ENCODE peak calls at places on chromosomes 11 and 22, in four cellular contexts. C is lower lobe of right lung, Q is sigmoid colon, T is psoas muscle. S is an unnamed sample.

GRCh38 chr11:111081021-111081511 is 164.5 kb upstream of the POU2AF2 start:
- DNase-seq in C (no peak), Q (no peak), T (no peak), S (no peak)

GRCh38 chr11:86440843-86441242 is 66.2 kb downstream of the CCDC81 start:
- DNase-seq in C (no peak), Q (no peak), T (no peak), S (no peak)

GRCh38 chr22:44201556-44202129 is 20.9 kb downstream of the PARVG start:
- DNase-seq in C (no peak), Q (peak; percentile 52), T (no peak), S (no peak)

GRCh38 chr11:62256281-62256680 is 13.7 kb upstream of the SCGB2A2 start:
- DNase-seq in C (no peak), Q (no peak), T (no peak), S (no peak)

GRCh38 chr11:34134765-34135164 is 29.3 kb downstream of the NAT10 start:
- DNase-seq in C (no peak), Q (no peak), T (no peak), S (no peak)

GRCh38 chr11:110090466-110091026 is 2.6 kb upstream of the ZC3H12C start:
- DNase-seq in C (no peak), Q (no peak), T (no peak), S (no peak)

GRCh38 chr11:27505781-27506180 is 788 bp downstream of the LIN7C start:
- DNase-seq in C (no peak), Q (no peak), T (no peak), S (no peak)

GRCh38 chr11:77779935-77780334 is 40.6 kb downstream of the RSF1 start:
- DNase-seq in C (no peak), Q (no peak), T (no peak), S (no peak)

GRCh38 chr11:125348704-125349635 is 147.1 kb downstream of the FEZ1 start:
- DNase-seq in C (peak; percentile 44), Q (peak; percentile 74), T (peak; percentile 54), S (peak; percentile 75)

GRCh38 chr11:10480026-10480425 is 25.0 kb downstream of the AMPD3 start:
- DNase-seq in C (no peak), Q (no peak), T (no peak), S (no peak)

GRCh38 chr22:24831678-24832077 is 25.7 kb downstream of the SGSM1 start:
- DNase-seq in C (no peak), Q (no peak), T (no peak), S (no peak)

GRCh38 chr22:24189249-24190158 is 8.2 kb downstream of the SUSD2 start:
- DNase-seq in C (peak; percentile 92), Q (peak; percentile 87), T (peak; percentile 74), S (peak; percentile 90)

GRCh38 chr11:120032766-120033390 is 105.0 kb downstream of the TRIM29 start:
- DNase-seq in C (no peak), Q (no peak), T (no peak), S (no peak)

GRCh38 chr22:46262449-46263207 is 515 bp downstream of the PKDREJ start:
- DNase-seq in C (peak; percentile 84), Q (peak; percentile 86), T (peak; percentile 77), S (peak; percentile 92)

GRCh38 chr11:69172674-69173073 is 16.9 kb downstream of the SMIM38 start:
- DNase-seq in C (no peak), Q (no peak), T (no peak), S (peak; percentile 6)

GRCh38 chr22:25829808-25830777 is 88.1 kb downstream of the MYO18B start:
- DNase-seq in C (no peak), Q (no peak), T (no peak), S (no peak)

GRCh38 chr11:63537293-63538101 is 889 bp downstream of the PLAAT4 start:
- DNase-seq in C (no peak), Q (peak; percentile 92), T (peak; percentile 63), S (no peak)

GRCh38 chr11:115665345-115665901 is 161.2 kb upstream of the CADM1 start:
- DNase-seq in C (no peak), Q (peak; percentile 13), T (no peak), S (no peak)

GRCh38 chr11:7696424-7696823 is 9.9 kb downstream of the OVCH2 start:
- DNase-seq in C (no peak), Q (no peak), T (no peak), S (no peak)

GRCh38 chr22:17891427-17892167 is 117.3 kb upstream of the BID start:
- DNase-seq in C (no peak), Q (no peak), T (peak; percentile 54), S (no peak)

GRCh38 chr22:44545773-44546172 is 47.7 kb upstream of the RTL6 start:
- DNase-seq in C (no peak), Q (no peak), T (no peak), S (no peak)

GRCh38 chr11:13831707-13832106 is 130.8 kb upstream of the SPON1 start:
- DNase-seq in C (no peak), Q (no peak), T (no peak), S (no peak)

GRCh38 chr11:130774703-130775102 is 141.6 kb downstream of the SNX19 start:
- DNase-seq in C (no peak), Q (no peak), T (no peak), S (no peak)

GRCh38 chr11:70668204-70669202 is 270.2 kb downstream of the CTTN start:
- DNase-seq in C (peak; percentile 36), Q (no peak), T (no peak), S (no peak)

GRCh38 chr11:70618471-70619101 is 220.3 kb downstream of the CTTN start:
- DNase-seq in C (no peak), Q (no peak), T (no peak), S (no peak)

GRCh38 chr11:62706841-62707240 is 383 bp downstream of the BSCL2 start:
- DNase-seq in C (no peak), Q (peak; percentile 61), T (no peak), S (no peak)

GRCh38 chr11:111531156-111531555 is 9.4 kb upstream of the LAYN start:
- DNase-seq in C (no peak), Q (no peak), T (no peak), S (no peak)

GRCh38 chr22:35301370-35301874 is 1.7 kb downstream of the TOM1 start:
- DNase-seq in C (peak; percentile 77), Q (peak; percentile 80), T (peak; percentile 68), S (peak; percentile 81)

GRCh38 chr11:105211806-105212531 is 72.4 kb upstream of the CARD18 start:
- DNase-seq in C (no peak), Q (no peak), T (no peak), S (no peak)

GRCh38 chr11:92867913-92868619 is 101.4 kb upstream of the MTNR1B start:
- DNase-seq in C (no peak), Q (no peak), T (no peak), S (no peak)

GRCh38 chr11:68048681-68049508 is 10.1 kb downstream of the TCIRG1 start:
- DNase-seq in C (no peak), Q (peak; percentile 61), T (no peak), S (peak; percentile 64)

GRCh38 chr22:39479254-39479653 is 22.4 kb downstream of the MGAT3 start:
- DNase-seq in C (no peak), Q (no peak), T (no peak), S (no peak)

GRCh38 chr11:62974848-62975522 is 9.8 kb downstream of the SLC22A6 start:
- DNase-seq in C (no peak), Q (peak; percentile 54), T (no peak), S (no peak)

GRCh38 chr11:106961518-106961917 is 56.8 kb downstream of the GUCY1A2 start:
- DNase-seq in C (no peak), Q (no peak), T (no peak), S (no peak)

GRCh38 chr22:31272522-31273446 is 19.5 kb downstream of the PIK3IP1 start:
- DNase-seq in C (no peak), Q (peak; percentile 74), T (no peak), S (no peak)

GRCh38 chr11:102494216-102494615 is 36.3 kb downstream of the MMP7 start:
- DNase-seq in C (no peak), Q (no peak), T (no peak), S (no peak)

GRCh38 chr11:100932474-100933100 is 197.0 kb downstream of the PGR start:
- DNase-seq in C (no peak), Q (no peak), T (no peak), S (no peak)

GRCh38 chr11:31818874-31819331 is 7.8 kb upstream of the PAX6 start:
- DNase-seq in C (no peak), Q (no peak), T (no peak), S (peak; percentile 60)
- H3K4me1 ChIP-seq in C (peaks cover 44% of the 10 kb centered on the region), Q (peaks cover 45% of the 10 kb centered on the region), T (peaks cover 31% of the 10 kb centered on the region), S (peaks cover 45% of the 10 kb centered on the region)

GRCh38 chr22:49676783-49677494 is 150.7 kb downstream of the BRD1 start:
- DNase-seq in C (peak; percentile 32), Q (peak; percentile 46), T (no peak), S (peak; percentile 42)

GRCh38 chr22:49676230-49676629 is 151.4 kb downstream of the BRD1 start:
- DNase-seq in C (no peak), Q (peak; percentile 25), T (no peak), S (no peak)

GRCh38 chr22:49672013-49672516 is 155.6 kb downstream of the BRD1 start:
- DNase-seq in C (peak; percentile 17), Q (no peak), T (no peak), S (no peak)

GRCh38 chr22:49673048-49673447 is 154.6 kb downstream of the BRD1 start:
- DNase-seq in C (peak; percentile 6), Q (no peak), T (no peak), S (no peak)

GRCh38 chr22:49674479-49674830 is 153.2 kb downstream of the BRD1 start:
- DNase-seq in C (peak; percentile 10), Q (peak; percentile 39), T (no peak), S (no peak)
- H3K27me3 ChIP-seq in C (peaks cover 42% of the 10 kb centered on the region), Q (peaks cover 81% of the 10 kb centered on the region), T (peaks cover 9% of the 10 kb centered on the region), S (peaks cover 44% of the 10 kb centered on the region)

DNA sequence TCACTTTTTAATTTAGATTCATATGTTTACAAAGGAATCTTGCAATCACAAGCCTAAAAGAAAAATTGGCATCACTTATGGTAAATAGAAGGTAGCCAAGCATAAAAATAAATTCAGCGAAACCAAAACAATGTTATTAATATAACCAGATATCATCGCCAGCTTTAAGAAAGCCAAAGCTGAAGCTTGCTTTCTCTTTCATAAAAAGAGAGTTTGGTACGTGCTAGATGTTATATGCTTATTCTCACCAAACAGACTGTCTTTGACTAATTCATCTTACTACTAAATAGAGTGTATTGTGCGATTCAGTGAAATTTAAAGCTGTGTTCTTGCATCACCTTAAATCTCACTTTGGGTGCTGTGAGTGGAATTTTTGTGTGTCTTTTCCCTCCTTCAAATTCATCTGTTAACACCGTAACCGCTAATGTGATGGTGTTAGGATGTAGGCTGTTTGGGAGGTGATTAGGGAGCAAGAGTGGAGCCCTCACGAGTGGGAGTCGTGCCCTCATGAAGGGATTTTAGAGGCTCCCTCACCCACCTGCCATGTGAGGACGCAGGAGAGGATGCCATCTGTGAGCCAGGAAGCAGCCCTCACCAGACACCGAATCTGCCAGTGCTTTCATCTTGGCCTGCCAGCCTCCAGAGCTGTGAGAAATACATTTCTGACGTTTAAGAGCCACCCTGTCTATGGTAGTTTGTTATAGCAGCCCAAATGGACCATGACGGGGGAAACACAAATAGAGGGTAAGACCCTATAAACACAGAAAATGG is 134.1 kb upstream of the TMEM45B start:
- DNase-seq in C (no peak), Q (no peak), T (no peak), S (no peak)
- H3K4me1 ChIP-seq in C (no peaks in the 10 kb centered on the region), Q (no peaks in the 10 kb centered on the region), T (no peaks in the 10 kb centered on the region), S (no peaks in the 10 kb centered on the region)

GRCh38 chr22:22047776-22048175 is 65.2 kb upstream of the TOP3B start:
- DNase-seq in C (no peak), Q (no peak), T (no peak), S (no peak)
- H3K27me3 ChIP-seq in C (peaks cover 3% of the 10 kb centered on the region), Q (no peaks in the 10 kb centered on the region), T (peaks cover 2% of the 10 kb centered on the region), S (no peaks in the 10 kb centered on the region)

GRCh38 chr11:5857590-5857989 is at the start of gene OR52E8:
- DNase-seq in C (no peak), Q (no peak), T (no peak), S (no peak)
- H3K4me1 ChIP-seq in C (no peaks in the 10 kb centered on the region), Q (no peaks in the 10 kb centered on the region), T (no peaks in the 10 kb centered on the region), S (no peaks in the 10 kb centered on the region)

S was measured in spleen.